ENCODE peak calls at places on chromosomes 6 and 20, in six cellular contexts. H is breast epithelium, Z is heart left ventricle, X is right lobe of liver, B is K562, O is tibial nerve. U is an unnamed sample.

GRCh38 chr6:56259682-56260081 is 12.3 kb upstream of the COL21A1 start:
- DNase-seq in H (no peak), X (no peak), O (no peak), B (no peak), Z (no peak), U (no peak)

GRCh38 chr6:85537055-85537494 is 56.6 kb downstream of the SNX14 start:
- DNase-seq in Z (no peak), B (no peak), H (no peak), X (no peak), O (no peak), U (no peak)

GRCh38 chr20:46494077-46494476 is 19.3 kb downstream of the ZNF334 start:
- DNase-seq in Z (no peak), O (no peak), X (no peak), H (no peak), B (no peak), U (no peak)

GRCh38 chr20:42701948-42702347 is 487.8 kb downstream of the PTPRT start:
- DNase-seq in Z (no peak), X (peak; percentile 48), H (no peak), B (no peak), O (no peak), U (no peak)

GRCh38 chr6:3843379-3844096 is 5.6 kb upstream of the FAM50B start:
- DNase-seq in O (no peak), B (no peak), H (no peak), Z (no peak), X (no peak), U (no peak)

GRCh38 chr20:40643891-40644290 is 45.1 kb downstream of the MAFB start:
- DNase-seq in X (no peak), H (no peak), B (no peak), Z (no peak), O (no peak), U (no peak)

GRCh38 chr6:53811082-53811481 is 16.3 kb downstream of the LRRC1 start:
- DNase-seq in B (no peak), H (peak; percentile 79), Z (no peak), O (no peak), X (no peak), U (no peak)

GRCh38 chr6:17816921-17817611 is 110.3 kb upstream of the NUP153 start:
- DNase-seq in X (no peak), B (no peak), O (no peak), Z (no peak), H (no peak), U (no peak)

DNA sequence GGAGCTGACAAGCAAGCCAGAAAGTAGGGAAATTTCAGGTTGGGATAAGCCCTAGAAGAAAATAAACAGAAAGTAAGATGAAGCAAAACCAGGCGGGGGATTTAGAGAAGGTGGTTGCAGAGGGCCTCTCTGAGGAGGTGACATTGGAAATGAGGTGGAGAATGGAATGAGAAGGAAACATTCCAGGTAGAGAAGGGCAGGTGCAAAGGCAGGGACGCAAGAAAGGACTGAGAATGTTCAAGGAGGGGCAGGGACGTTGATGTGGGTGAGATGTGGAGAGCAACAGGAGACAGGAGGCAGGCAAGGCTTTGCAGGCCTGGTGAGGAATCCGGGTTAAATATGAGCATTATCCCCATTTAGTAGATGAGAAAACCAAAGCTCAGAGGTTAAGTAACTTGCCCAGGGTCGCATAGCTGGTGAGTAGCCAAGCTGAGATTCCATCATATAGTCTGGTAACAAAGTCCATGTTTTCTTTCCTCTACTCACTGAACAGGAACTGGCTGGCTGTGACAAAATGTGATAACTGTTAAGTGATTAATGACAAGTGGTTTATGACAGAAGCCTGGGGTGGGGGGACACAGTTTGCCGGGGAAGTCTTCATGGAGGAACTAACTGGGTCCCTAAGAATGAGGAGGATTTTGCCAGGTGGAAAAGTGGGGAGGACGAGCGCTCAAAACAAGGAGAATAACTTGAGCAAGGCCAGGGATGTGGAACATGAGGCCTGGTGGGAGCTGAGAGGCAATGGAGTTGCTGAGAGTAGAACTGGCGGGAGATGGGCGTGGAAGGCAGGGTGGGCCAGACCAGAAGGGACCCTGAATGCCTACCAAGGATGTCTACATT is 32.6 kb downstream of the MRPL14 start:
- DNase-seq in X (no peak), B (no peak), H (no peak), O (no peak), Z (no peak), U (peak; percentile 86)
- H3K4me3 ChIP-seq in X (no peak overlapping the region), B (no peak overlapping the region), H (no peak overlapping the region), O (no peak overlapping the region), Z (no peak overlapping the region), U (no peak overlapping the region)

DNA sequence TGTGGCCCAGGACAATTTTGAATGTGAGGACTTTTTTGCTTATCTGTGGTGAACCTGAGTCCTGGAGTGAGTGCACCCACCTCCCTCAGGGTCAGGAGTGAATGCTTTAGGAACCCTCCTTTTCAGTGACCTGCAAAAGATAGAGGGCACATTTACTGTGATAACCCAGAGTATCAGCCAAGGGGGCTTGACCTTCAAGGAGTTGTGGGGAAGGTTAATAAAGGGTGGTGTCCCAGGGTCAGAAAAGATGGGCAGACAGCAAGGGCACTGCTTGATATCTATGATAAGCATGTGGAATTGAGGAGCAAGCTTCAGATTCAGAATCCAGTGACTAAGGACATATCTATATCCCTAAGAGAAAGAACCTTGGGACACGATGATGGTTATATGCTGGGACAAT is 4.5 kb downstream of the HLA-A start:
- DNase-seq in O (no peak), X (no peak), H (no peak), B (no peak), Z (no peak), U (no peak)
- TF ChIP-seq POLR2A in O (no peak), X (no peak), H (no peak), B (no peak), Z (no peak), U (no peak)

DNA sequence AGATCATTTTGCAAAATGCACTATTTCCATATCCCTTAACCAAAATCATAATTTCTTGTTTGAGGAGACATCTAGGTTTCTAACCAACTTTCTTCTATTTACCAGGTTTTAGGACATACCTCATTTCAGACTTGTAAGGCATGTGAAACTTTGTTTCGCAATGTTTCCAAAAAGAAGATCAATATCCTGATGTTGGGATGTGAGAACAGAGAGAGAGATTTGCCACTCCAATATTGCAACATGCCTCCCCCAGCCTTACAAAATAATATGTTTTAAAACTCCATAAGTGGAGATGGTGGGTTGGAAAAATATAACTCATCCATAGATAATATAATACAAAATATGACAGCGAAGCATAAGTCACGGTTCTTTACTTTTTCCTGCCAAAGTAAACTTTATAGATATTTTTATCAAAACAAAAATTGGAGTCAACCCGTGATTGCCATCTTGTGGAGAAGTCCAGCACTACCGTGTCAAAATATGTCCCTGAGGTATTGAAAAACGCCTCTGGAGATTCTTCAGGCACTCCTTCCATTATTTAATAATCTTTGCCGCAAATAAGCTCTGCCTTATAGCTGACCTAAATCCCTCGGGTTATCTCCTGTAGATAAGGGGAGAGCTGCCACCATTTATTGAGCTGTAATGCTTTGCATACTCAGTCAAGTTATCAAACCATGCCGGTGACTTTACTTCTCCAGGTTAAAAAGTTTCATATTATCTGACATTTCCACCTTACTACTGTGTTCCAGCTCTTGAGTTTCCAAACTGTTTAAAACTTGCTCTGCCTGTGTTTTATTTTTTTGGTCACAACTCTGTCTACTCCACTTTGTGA is 534.2 kb downstream of the HACE1 start:
- DNase-seq in O (no peak), H (no peak), Z (no peak), B (no peak), X (no peak), U (no peak)
- TF ChIP-seq CTCF in O (peak; percentile 48), H (peak; percentile 19), Z (peak; percentile 19), B (peak; percentile 41), X (peak; percentile 47), U (peak; percentile 57)

GRCh38 chr6:33212857-33213165 is 4.5 kb downstream of the RING1 start:
- DNase-seq in O (no peak), B (no peak), Z (no peak), H (no peak), X (no peak), U (no peak)
- H3K4me3 ChIP-seq in O (peak overlapping the region; percentile 24), B (no peak overlapping the region), Z (peak overlapping the region; percentile 24), H (peak overlapping the region; percentile 55), X (no peak overlapping the region), U (peak overlapping the region; percentile 60)

GRCh38 chr20:53578492-53579222 is 15.0 kb downstream of the ZNF217 start:
- DNase-seq in O (no peak), Z (peak; percentile 76), X (peak; percentile 73), B (peak; percentile 64), H (peak; percentile 28), U (no peak)
- TF ChIP-seq POLR2A in O (no peak), Z (no peak), X (peak; percentile 45), B (no peak), H (no peak), U (no peak)

GRCh38 chr6:127422791-127423190 is 36.4 kb downstream of the KIAA0408 start:
- DNase-seq in H (no peak), O (no peak), X (no peak), B (no peak), Z (no peak), U (no peak)

GRCh38 chr6:127415096-127415495 is 44.1 kb downstream of the KIAA0408 start:
- DNase-seq in B (no peak), O (no peak), X (no peak), H (no peak), Z (no peak), U (no peak)

DNA sequence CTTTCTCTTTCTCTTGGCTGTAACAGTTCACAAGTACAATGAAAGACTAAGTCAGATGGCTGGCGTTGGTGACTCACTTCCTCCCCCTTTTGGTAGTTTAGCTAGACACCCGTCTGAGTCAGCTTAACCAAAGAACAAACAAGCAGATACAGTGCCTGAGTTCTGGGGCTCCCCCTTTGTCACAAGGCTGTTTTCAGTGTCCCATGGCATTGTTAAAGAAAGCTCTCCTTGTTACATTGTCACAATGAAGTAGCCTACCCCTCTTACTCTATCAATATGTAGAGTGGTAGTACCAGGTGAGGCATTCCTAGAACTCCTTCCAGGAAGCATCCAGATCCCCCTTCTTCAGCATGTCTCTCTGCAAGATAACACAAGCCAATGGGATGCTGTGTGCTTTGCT is 38.6 kb downstream of the KIAA0408 start:
- DNase-seq in Z (peak; percentile 23), X (no peak), B (peak; percentile 40), H (no peak), O (peak; percentile 26), U (no peak)
- TF ChIP-seq CTCF in Z (peak; percentile 49), X (peak; percentile 57), B (peak; percentile 65), H (peak; percentile 30), O (peak; percentile 41), U (peak; percentile 51)

DNA sequence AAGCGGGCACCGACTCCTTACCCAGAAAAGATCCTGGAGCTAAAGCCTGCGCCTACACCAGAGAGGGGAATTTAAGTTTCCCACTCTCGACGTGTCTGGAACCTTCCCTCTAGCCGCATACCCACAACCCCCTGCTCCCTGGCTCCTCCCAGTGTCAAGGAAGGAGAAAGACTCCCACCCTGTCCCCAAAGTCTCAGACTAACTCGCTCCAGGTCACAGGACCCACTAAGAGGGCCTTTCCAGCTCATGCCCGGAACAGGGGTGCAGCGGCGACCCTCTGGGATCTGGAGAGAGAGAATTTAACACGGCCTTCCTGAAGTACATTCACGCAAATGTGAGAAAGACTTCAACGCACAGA is 3.9 kb downstream of the LINC00237 start:
- DNase-seq in O (no peak), H (no peak), Z (no peak), B (no peak), X (no peak), U (peak; percentile 81)
- H3K4me3 ChIP-seq in O (no peak overlapping the region), H (peak overlapping the region; percentile 42), Z (peak overlapping the region; percentile 38), B (no peak overlapping the region), X (no peak overlapping the region), U (peak overlapping the region; percentile 44)

U was measured in esophagus muscularis mucosa.